ENCODE peak calls at places on chromosomes 16 and 17, in nine cellular contexts. F is B cell, D is body of pancreas, Y is T-helper 1 cell, Q is GM10248, E is LNCaP clone FGC, O is head of caudate nucleus, P is HCT116, L is psoas muscle. Z is an unnamed sample.

GRCh38 chr17:29615492-29616299 is 7.0 kb downstream of the CORO6 start:
- DNase-seq in F (peak), L (peak), Y (peak), E (no peak), Q (peak), D (peak), P (no peak), O (peak), Z (peak)

GRCh38 chr17:47720754-47721533 is 12.1 kb upstream of the TBX21 start:
- DNase-seq in P (peak), O (no peak), E (peak), Q (peak), D (no peak), F (no peak), L (no peak), Y (peak), Z (no peak)

GRCh38 chr16:84442416-84443145 is 61.9 kb downstream of the MEAK7 start:
- DNase-seq in Q (no peak), D (no peak), O (no peak), F (no peak), L (no peak), P (no peak), E (no peak), Y (no peak), Z (no peak)

GRCh38 chr16:11588321-11589244 is 1.9 kb upstream of the LITAF start:
- DNase-seq in F (no peak), L (no peak), Q (no peak), D (no peak), Y (no peak), O (no peak), E (no peak), P (no peak), Z (no peak)

GRCh38 chr17:57672205-57672632 is 72.9 kb downstream of the CCDC182 start:
- DNase-seq in F (no peak), O (no peak), L (no peak), Q (no peak), P (no peak), E (no peak), Y (peak), D (no peak), Z (peak)

GRCh38 chr17:82388223-82388921 is 16.8 kb downstream of the UTS2R start:
- DNase-seq in L (peak), P (no peak), E (no peak), D (peak), F (no peak), Q (no peak), Y (no peak), O (no peak), Z (no peak)

GRCh38 chr16:83835972-83836566 is 28.3 kb downstream of the HSBP1 start:
- DNase-seq in L (no peak), Y (peak), E (no peak), O (no peak), P (peak), F (no peak), Q (no peak), D (no peak), Z (no peak)

GRCh38 chr16:88533945-88534641 is 36.1 kb upstream of the ZC3H18 start:
- DNase-seq in E (no peak), Y (peak), P (peak), O (peak), F (peak), Q (peak), D (no peak), L (peak), Z (peak)

GRCh38 chr16:49827806-49828428 is 28.0 kb downstream of the ZNF423 start:
- DNase-seq in Y (no peak), D (no peak), E (no peak), F (no peak), Q (no peak), O (no peak), P (no peak), L (no peak), Z (no peak)

GRCh38 chr16:52548261-52549010 is 1.5 kb upstream of the TOX3 start:
- DNase-seq in D (no peak), F (no peak), Y (no peak), Q (peak), E (no peak), L (no peak), O (no peak), P (no peak), Z (no peak)

GRCh38 chr16:8623634-8624033 is 2.1 kb downstream of the METTL22 start:
- DNase-seq in O (no peak), P (no peak), Q (no peak), F (no peak), E (no peak), L (no peak), Y (no peak), D (no peak), Z (no peak)

GRCh38 chr17:32604966-32605365 is 118.2 kb downstream of the CDK5R1 start:
- DNase-seq in L (no peak), Y (no peak), D (no peak), O (no peak), E (no peak), Q (no peak), P (no peak), F (no peak), Z (no peak)

GRCh38 chr16:66292241-66292935 is 74.1 kb upstream of the CDH5 start:
- DNase-seq in P (no peak), D (no peak), F (no peak), L (no peak), E (no peak), Y (no peak), Q (no peak), O (no peak), Z (no peak)

GRCh38 chr17:78990349-78991016 is 10.8 kb upstream of the LGALS3BP start:
- DNase-seq in P (no peak), E (no peak), Q (no peak), Y (no peak), L (peak), F (no peak), D (no peak), O (no peak), Z (no peak)

GRCh38 chr16:5000573-5001001 is 33.1 kb downstream of the NAGPA start:
- DNase-seq in Q (no peak), P (no peak), F (no peak), L (no peak), D (no peak), O (no peak), Y (no peak), E (no peak), Z (no peak)

GRCh38 chr16:71954699-71955195 is 45.5 kb downstream of the PKD1L3 start:
- DNase-seq in D (no peak), Q (no peak), P (no peak), F (no peak), L (no peak), E (no peak), Y (peak), O (no peak), Z (no peak)

GRCh38 chr17:73644145-73645049 is at the start of gene SDK2:
- DNase-seq in D (no peak), Y (no peak), P (no peak), E (no peak), O (no peak), L (no peak), F (peak), Q (no peak), Z (no peak)

GRCh38 chr16:630815-631405 is at the start of gene WFIKKN1:
- DNase-seq in E (no peak), Q (no peak), F (peak), Y (no peak), L (peak), P (no peak), D (peak), O (no peak), Z (no peak)

GRCh38 chr17:42027961-42028790 is 8.3 kb downstream of the NKIRAS2 start:
- DNase-seq in P (peak), Q (no peak), Y (no peak), E (no peak), L (no peak), O (no peak), F (no peak), D (no peak), Z (no peak)

GRCh38 chr16:1206786-1207185 is 18.3 kb downstream of the TPSG1 start:
- DNase-seq in Y (no peak), O (no peak), F (no peak), L (no peak), Q (no peak), D (no peak), E (no peak), P (no peak), Z (no peak)

GRCh38 chr17:28372945-28373274 is 1.4 kb downstream of the SARM1 start:
- DNase-seq in F (no peak), L (no peak), E (no peak), P (no peak), D (no peak), Q (no peak), O (no peak), Y (no peak), Z (no peak)